ENCODE peak calls at places on chromosomes 13 and 19, in nine cellular contexts. One of them, this sample, is unnamed.

GRCh38 chr13:63699948-63700347 is 2284.3 kb upstream of the PCDH20 start:
- DNase-seq in WTC11: no peak
- DNase-seq in kidney epithelial cell: no peak
- DNase-seq in mesothelial cell of epicardium: no peak
- DNase-seq in lower leg skin: no peak
- DNase-seq in body of pancreas: peak; percentile 7
- DNase-seq in astrocyte of the cerebellum: no peak
- DNase-seq in fibroblast of pulmonary artery: no peak
- DNase-seq in GM23338: no peak
- DNase-seq in this sample: no peak

GRCh38 chr13:108915634-108916497 is 286.5 kb downstream of the MYO16 start:
- DNase-seq in lower leg skin: peak; percentile 90
- DNase-seq in GM23338: peak; percentile 62
- DNase-seq in astrocyte of the cerebellum: peak; percentile 90
- DNase-seq in kidney epithelial cell: peak; percentile 82
- DNase-seq in WTC11: peak; percentile 47
- DNase-seq in body of pancreas: peak; percentile 95
- DNase-seq in mesothelial cell of epicardium: peak; percentile 52
- DNase-seq in fibroblast of pulmonary artery: peak; percentile 91
- DNase-seq in this sample: peak; percentile 4

GRCh38 chr13:76764429-76764828 is 121.8 kb downstream of the KCTD12 start:
- DNase-seq in kidney epithelial cell: no peak
- DNase-seq in astrocyte of the cerebellum: no peak
- DNase-seq in mesothelial cell of epicardium: no peak
- DNase-seq in lower leg skin: peak; percentile 73
- DNase-seq in fibroblast of pulmonary artery: peak; percentile 90
- DNase-seq in body of pancreas: peak; percentile 10
- DNase-seq in GM23338: no peak
- DNase-seq in WTC11: no peak
- DNase-seq in this sample: no peak

GRCh38 chr19:40733149-40733548 is 16.2 kb downstream of the ITPKC start:
- DNase-seq in GM23338: no peak
- DNase-seq in fibroblast of pulmonary artery: no peak
- DNase-seq in astrocyte of the cerebellum: no peak
- DNase-seq in lower leg skin: no peak
- DNase-seq in body of pancreas: no peak
- DNase-seq in mesothelial cell of epicardium: no peak
- DNase-seq in kidney epithelial cell: no peak
- DNase-seq in WTC11: no peak
- DNase-seq in this sample: no peak

GRCh38 chr19:19554074-19555023 is 16.3 kb downstream of the CILP2 start:
- DNase-seq in mesothelial cell of epicardium: no peak
- DNase-seq in kidney epithelial cell: no peak
- DNase-seq in WTC11: peak; percentile 84
- DNase-seq in fibroblast of pulmonary artery: peak; percentile 47
- DNase-seq in astrocyte of the cerebellum: peak; percentile 11
- DNase-seq in lower leg skin: no peak
- DNase-seq in body of pancreas: peak; percentile 45
- DNase-seq in GM23338: peak; percentile 84
- DNase-seq in this sample: peak; percentile 51

GRCh38 chr19:54299126-54299498 is 13.9 kb downstream of the LILRA5 start:
- DNase-seq in lower leg skin: no peak
- DNase-seq in GM23338: no peak
- DNase-seq in kidney epithelial cell: no peak
- DNase-seq in mesothelial cell of epicardium: no peak
- DNase-seq in astrocyte of the cerebellum: no peak
- DNase-seq in WTC11: no peak
- DNase-seq in body of pancreas: no peak
- DNase-seq in fibroblast of pulmonary artery: no peak
- DNase-seq in this sample: no peak

GRCh38 chr13:53405616-53406015 is 377.0 kb downstream of the OLFM4 start:
- DNase-seq in fibroblast of pulmonary artery: no peak
- DNase-seq in GM23338: peak; percentile 75
- DNase-seq in lower leg skin: no peak
- DNase-seq in astrocyte of the cerebellum: no peak
- DNase-seq in kidney epithelial cell: no peak
- DNase-seq in WTC11: peak; percentile 68
- DNase-seq in mesothelial cell of epicardium: no peak
- DNase-seq in body of pancreas: no peak
- DNase-seq in this sample: no peak

GRCh38 chr13:97344250-97345175 is 89.5 kb upstream of the RAP2A start:
- DNase-seq in GM23338: peak; percentile 66
- DNase-seq in astrocyte of the cerebellum: peak; percentile 44
- DNase-seq in WTC11: peak; percentile 53
- DNase-seq in fibroblast of pulmonary artery: peak; percentile 81
- DNase-seq in body of pancreas: peak; percentile 76
- DNase-seq in kidney epithelial cell: peak; percentile 16
- DNase-seq in lower leg skin: peak; percentile 66
- DNase-seq in mesothelial cell of epicardium: no peak
- DNase-seq in this sample: peak; percentile 28

GRCh38 chr13:27853871-27854270 is 61.6 kb downstream of the GSX1 start:
- DNase-seq in lower leg skin: no peak
- DNase-seq in body of pancreas: no peak
- DNase-seq in fibroblast of pulmonary artery: no peak
- DNase-seq in WTC11: no peak
- DNase-seq in astrocyte of the cerebellum: no peak
- DNase-seq in mesothelial cell of epicardium: no peak
- DNase-seq in kidney epithelial cell: no peak
- DNase-seq in GM23338: no peak
- DNase-seq in this sample: no peak

GRCh38 chr19:29216021-29216420 is 3.1 kb upstream of the UQCRFS1 start:
- DNase-seq in lower leg skin: no peak
- DNase-seq in fibroblast of pulmonary artery: no peak
- DNase-seq in WTC11: no peak
- DNase-seq in kidney epithelial cell: no peak
- DNase-seq in astrocyte of the cerebellum: no peak
- DNase-seq in GM23338: peak; percentile 24
- DNase-seq in body of pancreas: no peak
- DNase-seq in mesothelial cell of epicardium: no peak
- DNase-seq in this sample: no peak

GRCh38 chr13:28751210-28751935 is 32.6 kb upstream of the SLC46A3 start:
- DNase-seq in lower leg skin: no peak
- DNase-seq in fibroblast of pulmonary artery: peak; percentile 89
- DNase-seq in kidney epithelial cell: no peak
- DNase-seq in WTC11: no peak
- DNase-seq in body of pancreas: no peak
- DNase-seq in mesothelial cell of epicardium: no peak
- DNase-seq in GM23338: peak; percentile 24
- DNase-seq in astrocyte of the cerebellum: no peak
- DNase-seq in this sample: no peak

GRCh38 chr13:91572439-91572838 is 174.0 kb downstream of the GPC5 start:
- DNase-seq in GM23338: no peak
- DNase-seq in body of pancreas: no peak
- DNase-seq in WTC11: no peak
- DNase-seq in kidney epithelial cell: no peak
- DNase-seq in astrocyte of the cerebellum: no peak
- DNase-seq in fibroblast of pulmonary artery: no peak
- DNase-seq in lower leg skin: no peak
- DNase-seq in mesothelial cell of epicardium: no peak
- DNase-seq in this sample: no peak

GRCh38 chr19:37999309-38000213 is 92.6 kb downstream of the SIPA1L3 start:
- DNase-seq in body of pancreas: no peak
- DNase-seq in astrocyte of the cerebellum: peak; percentile 86
- DNase-seq in lower leg skin: peak; percentile 27
- DNase-seq in WTC11: no peak
- DNase-seq in GM23338: no peak
- DNase-seq in kidney epithelial cell: peak; percentile 98
- DNase-seq in mesothelial cell of epicardium: no peak
- DNase-seq in fibroblast of pulmonary artery: peak; percentile 97
- DNase-seq in this sample: no peak

GRCh38 chr19:6925801-6926751 is 38.7 kb downstream of the ADGRE1 start:
- DNase-seq in lower leg skin: no peak
- DNase-seq in astrocyte of the cerebellum: no peak
- DNase-seq in body of pancreas: no peak
- DNase-seq in WTC11: no peak
- DNase-seq in GM23338: peak; percentile 3
- DNase-seq in kidney epithelial cell: no peak
- DNase-seq in fibroblast of pulmonary artery: no peak
- DNase-seq in mesothelial cell of epicardium: no peak
- DNase-seq in this sample: peak; percentile 13

GRCh38 chr13:83895994-83896580 is 13.8 kb upstream of the SLITRK1 start:
- DNase-seq in body of pancreas: no peak
- DNase-seq in WTC11: no peak
- DNase-seq in mesothelial cell of epicardium: no peak
- DNase-seq in fibroblast of pulmonary artery: peak; percentile 17
- DNase-seq in astrocyte of the cerebellum: peak; percentile 53
- DNase-seq in lower leg skin: no peak
- DNase-seq in GM23338: no peak
- DNase-seq in kidney epithelial cell: peak; percentile 10
- DNase-seq in this sample: no peak

GRCh38 chr19:18408053-18408476 is 10.6 kb upstream of the LRRC25 start:
- DNase-seq in astrocyte of the cerebellum: no peak
- DNase-seq in GM23338: peak; percentile 81
- DNase-seq in fibroblast of pulmonary artery: no peak
- DNase-seq in WTC11: peak; percentile 74
- DNase-seq in body of pancreas: peak; percentile 77
- DNase-seq in mesothelial cell of epicardium: no peak
- DNase-seq in kidney epithelial cell: peak; percentile 88
- DNase-seq in lower leg skin: peak; percentile 19
- DNase-seq in this sample: no peak

GRCh38 chr13:51122868-51123267 is 11.8 kb upstream of the C13orf42 start:
- DNase-seq in WTC11: no peak
- DNase-seq in astrocyte of the cerebellum: no peak
- DNase-seq in kidney epithelial cell: peak; percentile 31
- DNase-seq in fibroblast of pulmonary artery: no peak
- DNase-seq in GM23338: no peak
- DNase-seq in mesothelial cell of epicardium: no peak
- DNase-seq in lower leg skin: no peak
- DNase-seq in body of pancreas: no peak
- DNase-seq in this sample: no peak

GRCh38 chr13:51130348-51130747 is 19.3 kb upstream of the C13orf42 start:
- DNase-seq in body of pancreas: no peak
- DNase-seq in fibroblast of pulmonary artery: no peak
- DNase-seq in lower leg skin: no peak
- DNase-seq in GM23338: peak; percentile 62
- DNase-seq in kidney epithelial cell: no peak
- DNase-seq in WTC11: no peak
- DNase-seq in mesothelial cell of epicardium: no peak
- DNase-seq in astrocyte of the cerebellum: no peak
- DNase-seq in this sample: no peak

GRCh38 chr13:51125495-51126226 is 14.6 kb upstream of the C13orf42 start:
- DNase-seq in kidney epithelial cell: no peak
- DNase-seq in astrocyte of the cerebellum: peak; percentile 23
- DNase-seq in WTC11: peak; percentile 66
- DNase-seq in GM23338: peak; percentile 91
- DNase-seq in mesothelial cell of epicardium: no peak
- DNase-seq in lower leg skin: peak; percentile 20
- DNase-seq in fibroblast of pulmonary artery: peak; percentile 68
- DNase-seq in body of pancreas: peak; percentile 72
- DNase-seq in this sample: no peak
- TF ChIP-seq CTCF in kidney epithelial cell: peak; percentile 82
- TF ChIP-seq CTCF in astrocyte of the cerebellum: peak; percentile 83
- TF ChIP-seq CTCF in WTC11: peak; percentile 77
- TF ChIP-seq CTCF in GM23338: peak; percentile 98
- TF ChIP-seq CTCF in mesothelial cell of epicardium: peak; percentile 74
- TF ChIP-seq CTCF in lower leg skin: no peak
- TF ChIP-seq CTCF in fibroblast of pulmonary artery: peak; percentile 92
- TF ChIP-seq CTCF in body of pancreas: peak; percentile 68
- TF ChIP-seq CTCF in this sample: peak; percentile 46

DNA sequence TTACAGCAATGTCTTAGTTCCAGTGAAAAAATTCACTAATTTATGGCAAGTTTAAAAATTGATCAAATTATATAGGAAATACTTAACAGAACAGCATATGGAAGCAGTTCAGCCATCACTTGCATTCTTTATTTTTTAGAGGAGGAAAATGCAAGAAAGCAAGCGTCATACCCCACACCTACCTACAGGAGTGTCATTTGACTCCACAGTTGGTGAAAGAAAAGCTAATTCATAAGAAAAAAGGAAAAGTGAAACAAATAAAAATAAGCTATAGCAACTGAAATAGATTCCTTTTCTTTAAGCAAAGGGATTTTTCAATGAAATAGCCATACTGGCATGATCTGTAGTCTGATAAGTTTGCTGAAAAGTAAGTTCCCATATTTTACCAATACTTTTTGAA is 111.0 kb downstream of the DOCK9 start:
- DNase-seq in fibroblast of pulmonary artery: no peak
- DNase-seq in WTC11: no peak
- DNase-seq in kidney epithelial cell: no peak
- DNase-seq in body of pancreas: no peak
- DNase-seq in lower leg skin: no peak
- DNase-seq in astrocyte of the cerebellum: no peak
- DNase-seq in mesothelial cell of epicardium: no peak
- DNase-seq in GM23338: peak; percentile 52
- DNase-seq in this sample: no peak
- TF ChIP-seq CTCF in fibroblast of pulmonary artery: peak; percentile 5
- TF ChIP-seq CTCF in WTC11: no peak
- TF ChIP-seq CTCF in kidney epithelial cell: no peak
- TF ChIP-seq CTCF in body of pancreas: no peak
- TF ChIP-seq CTCF in lower leg skin: no peak
- TF ChIP-seq CTCF in astrocyte of the cerebellum: peak; percentile 28
- TF ChIP-seq CTCF in mesothelial cell of epicardium: peak; percentile 24
- TF ChIP-seq CTCF in GM23338: peak; percentile 47
- TF ChIP-seq CTCF in this sample: no peak

GRCh38 chr19:48182434-48182833 is 12.0 kb downstream of the ZSWIM9 start:
- DNase-seq in kidney epithelial cell: no peak
- DNase-seq in fibroblast of pulmonary artery: no peak
- DNase-seq in WTC11: peak; percentile 32
- DNase-seq in GM23338: peak; percentile 59
- DNase-seq in body of pancreas: no peak
- DNase-seq in mesothelial cell of epicardium: no peak
- DNase-seq in astrocyte of the cerebellum: no peak
- DNase-seq in lower leg skin: no peak
- DNase-seq in this sample: no peak
- TF ChIP-seq CTCF in kidney epithelial cell: no peak
- TF ChIP-seq CTCF in fibroblast of pulmonary artery: no peak
- TF ChIP-seq CTCF in WTC11: no peak
- TF ChIP-seq CTCF in GM23338: peak; percentile 37
- TF ChIP-seq CTCF in body of pancreas: no peak
- TF ChIP-seq CTCF in mesothelial cell of epicardium: no peak
- TF ChIP-seq CTCF in astrocyte of the cerebellum: no peak
- TF ChIP-seq CTCF in lower leg skin: no peak
- TF ChIP-seq CTCF in this sample: no peak

DNA sequence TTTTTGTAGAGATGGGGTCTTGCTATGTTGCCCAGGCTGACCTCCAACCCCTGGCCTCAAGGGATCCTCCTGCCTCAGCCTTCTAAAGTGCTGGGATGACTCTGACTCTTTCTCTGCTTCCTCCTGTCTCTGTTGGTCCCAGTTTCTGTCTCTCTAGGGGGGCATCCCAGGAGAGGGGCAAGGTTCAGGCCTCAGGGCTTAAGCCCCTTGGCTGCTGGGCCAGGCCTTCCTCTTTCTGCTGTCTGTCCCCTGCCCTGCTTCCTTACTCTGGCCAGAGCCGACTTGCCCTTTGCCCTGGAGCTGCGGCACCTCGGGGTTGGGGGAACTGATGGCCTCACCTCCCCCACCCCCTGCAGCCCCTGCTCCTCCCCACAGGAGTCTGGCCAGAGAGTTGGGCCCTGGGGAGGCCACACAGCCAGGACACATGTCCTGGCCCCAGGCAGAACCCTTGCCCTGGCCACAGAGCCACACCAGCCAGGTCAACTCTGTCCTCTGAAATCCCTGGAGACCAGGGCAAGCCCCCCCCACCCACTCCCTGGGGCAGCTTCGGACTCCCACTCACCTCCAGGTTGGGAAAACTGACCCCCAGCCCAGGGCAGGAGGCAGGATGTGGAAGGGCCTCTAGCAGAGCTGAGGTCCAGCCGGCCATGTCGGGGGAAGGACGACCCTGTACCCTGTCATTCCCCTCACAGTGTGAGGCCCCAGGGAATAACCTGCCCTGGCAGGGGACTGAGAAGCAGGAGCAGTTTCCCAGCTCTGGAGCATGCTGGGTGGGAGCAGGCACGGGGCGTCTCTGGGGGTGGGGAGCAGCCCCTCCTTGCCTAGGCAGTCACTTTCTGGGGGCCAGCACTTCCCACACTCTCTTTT is 23.7 kb downstream of the CEBPA start:
- DNase-seq in kidney epithelial cell: no peak
- DNase-seq in fibroblast of pulmonary artery: no peak
- DNase-seq in WTC11: no peak
- DNase-seq in GM23338: no peak
- DNase-seq in body of pancreas: no peak
- DNase-seq in lower leg skin: no peak
- DNase-seq in mesothelial cell of epicardium: no peak
- DNase-seq in astrocyte of the cerebellum: no peak
- DNase-seq in this sample: no peak
- TF ChIP-seq CTCF in kidney epithelial cell: no peak
- TF ChIP-seq CTCF in fibroblast of pulmonary artery: no peak
- TF ChIP-seq CTCF in WTC11: no peak
- TF ChIP-seq CTCF in GM23338: no peak
- TF ChIP-seq CTCF in body of pancreas: no peak
- TF ChIP-seq CTCF in lower leg skin: no peak
- TF ChIP-seq CTCF in mesothelial cell of epicardium: no peak
- TF ChIP-seq CTCF in astrocyte of the cerebellum: no peak
- TF ChIP-seq CTCF in this sample: no peak

This sample was measured in CD4-positive, alpha-beta T cell.